ENCODE peak calls at places on chromosomes 1 and 21, in five cellular contexts. Y, L, J, N and U are unnamed samples.

GRCh38 chr1:65965597-65965996 is 172.9 kb downstream of the PDE4B start:
- DNase-seq in Y (no peak), L (no peak), N (no peak), J (no peak), U (no peak)

GRCh38 chr1:109151146-109151545 is 37.2 kb downstream of the ELAPOR1 start:
- DNase-seq in N (no peak), Y (no peak), L (peak), J (no peak), U (peak)

GRCh38 chr1:74819062-74819461 is 86.1 kb downstream of the TYW3 start:
- DNase-seq in N (no peak), J (no peak), L (no peak), Y (no peak), U (peak)

GRCh38 chr1:36622741-36623648 is 140.3 kb upstream of the CSF3R start:
- DNase-seq in Y (no peak), J (no peak), N (no peak), L (no peak), U (no peak)

GRCh38 chr1:87155180-87155579 is 173.5 kb upstream of the LMO4 start:
- DNase-seq in Y (no peak), N (no peak), L (no peak), J (no peak), U (no peak)

GRCh38 chr1:48498096-48498791 is 26.2 kb upstream of the SPATA6 start:
- DNase-seq in Y (peak), J (peak), L (peak), N (peak), U (peak)

GRCh38 chr1:205122489-205122882 is 708 bp upstream of the RBBP5 start:
- DNase-seq in J (no peak), Y (peak), L (no peak), N (no peak), U (no peak)

GRCh38 chr1:55039342-55040082 is at the start of gene PCSK9:
- DNase-seq in J (no peak), Y (no peak), N (no peak), L (peak), U (no peak)

GRCh38 chr21:41857771-41858300 is 21.3 kb downstream of the PRDM15 start:
- DNase-seq in J (no peak), N (no peak), L (peak), Y (no peak), U (no peak)

GRCh38 chr1:196875935-196876334 is 11.9 kb upstream of the CFHR4 start:
- DNase-seq in N (no peak), L (no peak), Y (no peak), J (no peak), U (no peak)

GRCh38 chr1:11961230-11961629 is 19.0 kb upstream of the MFN2 start:
- DNase-seq in N (no peak), J (no peak), Y (no peak), L (no peak), U (no peak)

GRCh38 chr1:205495237-205495823 is 9.1 kb upstream of the CDK18 start:
- DNase-seq in N (no peak), J (no peak), Y (no peak), L (peak), U (no peak)

GRCh38 chr1:29964718-29965533 is 728.6 kb downstream of the PTPRU start:
- DNase-seq in J (peak), L (peak), N (no peak), Y (no peak), U (no peak)

GRCh38 chr1:154148787-154149186 is 6.1 kb downstream of the NUP210L start:
- DNase-seq in J (no peak), L (no peak), N (no peak), Y (peak), U (peak)

GRCh38 chr1:211885746-211886522 is 55.4 kb upstream of the LPGAT1 start:
- DNase-seq in Y (no peak), N (no peak), J (no peak), L (no peak), U (no peak)

GRCh38 chr1:210076620-210077019 is 138.6 kb downstream of the SYT14 start:
- DNase-seq in L (no peak), Y (no peak), J (no peak), N (no peak), U (peak)

GRCh38 chr21:39010629-39011404 is 172.4 kb downstream of the PSMG1 start:
- DNase-seq in Y (no peak), L (peak), J (no peak), N (no peak), U (no peak)

GRCh38 chr1:235075121-235075954 is 53.3 kb downstream of the TOMM20 start:
- DNase-seq in N (peak), L (peak), J (no peak), Y (peak), U (peak)

GRCh38 chr1:54180666-54181360 is 19.0 kb downstream of the CYB5RL start:
- DNase-seq in J (no peak), Y (no peak), N (no peak), L (peak), U (no peak)

GRCh38 chr21:19458295-19458694 is 1054.7 kb upstream of the TMPRSS15 start:
- DNase-seq in J (no peak), N (no peak), Y (peak), L (no peak), U (no peak)

GRCh38 chr21:35203093-35204021 is 154.3 kb upstream of the RUNX1 start:
- DNase-seq in N (no peak), L (no peak), Y (no peak), J (no peak), U (peak)

GRCh38 chr1:22662318-22662717 is 9.3 kb downstream of the C1QB start:
- DNase-seq in L (no peak), J (no peak), Y (peak), N (no peak), U (peak)

GRCh38 chr1:172781513-172782140 is 122.7 kb downstream of the FASLG start:
- DNase-seq in J (no peak), L (no peak), Y (no peak), N (no peak), U (peak)

GRCh38 chr1:101183388-101183699 is 53.5 kb upstream of the S1PR1 start:
- DNase-seq in N (no peak), J (no peak), L (no peak), Y (no peak), U (no peak)

GRCh38 chr1:213017447-213018273 is 2.0 kb upstream of the ANGEL2 start:
- DNase-seq in J (no peak), N (no peak), L (no peak), Y (no peak), U (no peak)

GRCh38 chr1:232074265-232074664 is 447.7 kb downstream of the DISC1 start:
- DNase-seq in N (no peak), Y (no peak), J (no peak), L (no peak), U (no peak)

GRCh38 chr1:221891708-221892107 is 149.8 kb upstream of the DUSP10 start:
- DNase-seq in J (no peak), Y (no peak), N (no peak), L (no peak), U (no peak)

GRCh38 chr1:204528241-204528640 is 12.0 kb downstream of the MDM4 start:
- DNase-seq in J (no peak), N (no peak), L (no peak), Y (no peak), U (no peak)

GRCh38 chr1:30403732-30404131 is 319.7 kb downstream of the MATN1 start:
- DNase-seq in N (no peak), L (no peak), Y (no peak), J (no peak), U (no peak)

GRCh38 chr1:18948913-18949688 is 7.4 kb downstream of the IFFO2 start:
- DNase-seq in L (peak), N (no peak), Y (no peak), J (no peak), U (no peak)

GRCh38 chr21:45971487-45972352 is 9.8 kb upstream of the COL6A1 start:
- DNase-seq in J (no peak), L (peak), Y (no peak), N (no peak), U (no peak)

GRCh38 chr21:39104911-39105310 is 78.3 kb downstream of the PSMG1 start:
- DNase-seq in J (no peak), N (no peak), L (no peak), Y (no peak), U (no peak)

GRCh38 chr1:224287714-224288113 is 42.3 kb downstream of the NVL start:
- DNase-seq in Y (no peak), J (no peak), L (no peak), N (no peak), U (no peak)

GRCh38 chr21:45977396-45977795 is 4.2 kb upstream of the COL6A1 start:
- DNase-seq in Y (no peak), N (no peak), J (no peak), L (no peak), U (peak)